ENCODE peak calls at places on chromosomes 3 and 15, in five cellular contexts. Y, L, B, D and P are unnamed samples.
A peak's percentile ranks its signal among the peaks of the same experiment; 100 is the strongest.

GRCh38 chr3:197394464-197395321 is 96.3 kb upstream of the DLG1 start:
- DNase-seq in Y (no peak), L (no peak), B (peak; percentile 33), D (peak; percentile 96), P (no peak)

GRCh38 chr15:55267401-55268053 is 22.1 kb downstream of the RAB27A start:
- DNase-seq in Y (no peak), L (no peak), B (no peak), D (no peak), P (no peak)

GRCh38 chr15:101168898-101169297 is 83.0 kb downstream of the CHSY1 start:
- DNase-seq in Y (no peak), L (no peak), B (no peak), D (no peak), P (no peak)

GRCh38 chr3:195195321-195196209 is 75.4 kb downstream of the XXYLT1 start:
- DNase-seq in Y (no peak), L (no peak), B (no peak), D (no peak), P (no peak)

GRCh38 chr3:40490916-40491315 is 14.0 kb downstream of the ZNF619 start:
- DNase-seq in Y (no peak), L (no peak), B (no peak), D (no peak), P (no peak)

GRCh38 chr15:39889601-39890000 is 30.5 kb downstream of the GPR176 start:
- DNase-seq in Y (no peak), L (no peak), B (no peak), D (no peak), P (no peak)

GRCh38 chr15:77029166-77030041 is 34.5 kb downstream of the PSTPIP1 start:
- DNase-seq in Y (peak; percentile 46), L (no peak), B (peak; percentile 44), D (no peak), P (no peak)

GRCh38 chr3:136818191-136818850 is 605 bp upstream of the SLC35G2 start:
- DNase-seq in Y (peak; percentile 61), L (peak; percentile 77), B (peak; percentile 14), D (no peak), P (no peak)

GRCh38 chr3:194685050-194685722 is 497 bp upstream of the FAM43A start:
- DNase-seq in Y (no peak), L (no peak), B (no peak), D (no peak), P (no peak)

GRCh38 chr3:178054505-178054904 is 481.7 kb upstream of the KCNMB2 start:
- DNase-seq in Y (no peak), L (no peak), B (no peak), D (no peak), P (no peak)

GRCh38 chr3:152524198-152525140 is 255.7 kb downstream of the MBNL1 start:
- DNase-seq in Y (no peak), L (peak; percentile 33), B (no peak), D (no peak), P (no peak)

GRCh38 chr15:99503411-99503810 is 62.4 kb upstream of the MEF2A start:
- DNase-seq in Y (no peak), L (no peak), B (no peak), D (no peak), P (no peak)

GRCh38 chr15:70669966-70670658 is 93.2 kb downstream of the UACA start:
- DNase-seq in Y (no peak), L (peak; percentile 12), B (no peak), D (no peak), P (no peak)

GRCh38 chr15:55221090-55222011 is 24.6 kb upstream of the RSL24D1 start:
- DNase-seq in Y (no peak), L (peak; percentile 86), B (no peak), D (peak; percentile 52), P (no peak)

GRCh38 chr3:97901327-97902295 is 70.6 kb downstream of the RIOX2 start:
- DNase-seq in Y (no peak), L (peak; percentile 32), B (no peak), D (no peak), P (no peak)

GRCh38 chr3:141853146-141853690 is 23.2 kb upstream of the ATP1B3 start:
- DNase-seq in Y (no peak), L (no peak), B (no peak), D (no peak), P (no peak)

DNA sequence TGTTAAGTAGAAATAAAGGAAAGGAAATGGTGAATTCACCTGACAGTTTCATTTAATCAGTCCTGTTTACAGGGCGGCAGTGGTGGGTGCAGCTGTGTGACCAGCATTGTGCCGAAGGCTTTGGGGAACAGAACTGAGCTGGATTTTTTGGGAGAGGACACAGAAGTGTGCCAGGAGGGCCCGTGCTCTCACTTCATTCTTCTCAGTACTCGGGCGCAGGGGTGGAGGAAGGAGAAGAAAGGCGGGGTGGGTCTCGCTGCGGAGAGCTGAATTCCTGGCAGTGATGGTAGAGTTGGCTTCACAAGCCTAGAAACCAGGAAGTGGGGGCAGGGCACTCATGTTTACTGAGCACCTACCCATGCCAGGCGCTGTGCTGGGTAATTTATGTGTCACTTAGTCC is 64.6 kb downstream of the CRTC3 start:
- DNase-seq in Y (no peak), L (no peak), B (no peak), D (peak; percentile 80), P (no peak)
- TF ChIP-seq POLR2A in Y (no peak), L (no peak), B (no peak), D (no peak), P (no peak)

GRCh38 chr15:60021589-60022378 is 17.7 kb downstream of the FOXB1 start:
- DNase-seq in Y (no peak), L (no peak), B (no peak), D (no peak), P (no peak)

GRCh38 chr15:60022379-60022741 is 18.2 kb downstream of the FOXB1 start:
- DNase-seq in Y (no peak), L (no peak), B (no peak), D (no peak), P (no peak)

GRCh38 chr15:60012695-60013094 is 8.6 kb downstream of the FOXB1 start:
- DNase-seq in Y (no peak), L (no peak), B (no peak), D (no peak), P (no peak)

GRCh38 chr15:60020736-60021135 is 16.6 kb downstream of the FOXB1 start:
- DNase-seq in Y (no peak), L (no peak), B (no peak), D (no peak), P (no peak)

DNA sequence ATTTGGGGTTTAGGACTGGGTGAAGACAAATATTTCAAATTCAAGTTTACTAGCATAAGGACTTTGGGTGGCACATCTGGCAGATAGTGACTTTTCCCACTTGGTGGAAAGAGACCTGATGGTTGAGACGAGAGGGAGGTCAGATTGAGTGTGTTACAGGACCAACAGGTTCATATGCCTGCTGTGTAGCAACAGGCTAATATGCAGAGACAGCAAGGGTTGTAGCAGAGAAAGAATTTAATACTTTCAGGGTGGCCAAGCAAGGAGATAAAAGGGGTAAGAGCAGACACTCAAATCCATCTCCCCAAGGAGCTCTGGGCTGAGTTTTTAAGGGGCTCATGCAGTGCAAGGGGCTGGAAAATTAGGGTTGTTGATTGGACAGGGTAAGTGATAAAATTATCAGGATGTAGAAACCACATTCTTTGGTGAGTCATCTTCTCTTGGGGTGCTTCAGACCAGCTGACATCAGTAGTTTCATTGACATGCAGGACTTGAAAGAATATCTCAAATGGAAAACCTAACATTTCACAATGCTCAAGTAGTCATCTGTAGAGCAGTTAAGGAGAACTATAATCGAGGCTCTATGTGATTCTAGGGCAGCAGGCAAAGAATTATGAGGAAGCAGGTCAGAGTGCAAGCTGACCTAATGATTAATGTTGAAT is 13.6 kb downstream of the FOXB1 start:
- DNase-seq in Y (no peak), L (no peak), B (no peak), D (no peak), P (no peak)
- TF ChIP-seq TAF1 in Y (no peak), L (no peak), B (no peak), D (no peak), P (no peak)

GRCh38 chr3:184361932-184362667 is 590 bp downstream of the POLR2H start:
- DNase-seq in Y (peak; percentile 70), L (no peak), B (peak; percentile 76), D (no peak), P (no peak)
- TF ChIP-seq POLR2A in Y (no peak), L (no peak), B (no peak), D (peak; percentile 40), P (no peak)

DNA sequence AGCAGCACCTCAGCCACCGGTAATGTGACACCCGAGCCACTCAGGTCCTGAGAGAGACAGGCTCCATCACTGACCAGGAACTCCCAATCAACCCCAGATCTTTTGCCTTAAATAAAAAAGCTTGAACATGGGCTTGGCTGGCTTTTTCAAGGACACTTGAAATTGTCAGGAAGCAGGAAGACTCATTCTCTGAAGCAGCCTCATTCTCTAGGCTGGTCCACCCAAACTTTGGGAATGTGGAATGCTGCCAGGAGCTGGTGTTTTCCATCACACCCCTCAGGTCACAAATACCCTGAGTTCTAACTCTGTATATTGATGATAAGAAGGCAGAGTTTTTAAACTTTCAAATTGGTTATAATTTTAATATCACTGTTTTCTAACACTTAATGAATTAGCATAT is 17.0 kb downstream of the CXCR6 start:
- DNase-seq in Y (no peak), L (no peak), B (no peak), D (no peak), P (no peak)
- TF ChIP-seq TAF1 in Y (no peak), L (no peak), B (no peak), D (no peak), P (no peak)

GRCh38 chr3:68352031-68352430 is 580.3 kb downstream of the TAFA4 start:
- DNase-seq in Y (no peak), L (no peak), B (no peak), D (no peak), P (no peak)
- TF ChIP-seq POLR2A in Y (no peak), L (no peak), B (no peak), D (no peak), P (no peak)